ENCODE peak calls at places on chromosomes 4 and X, in four cellular contexts. W is pancreas, U is left ventricle myocardium inferior, S is A549. I is an unnamed sample. For H3K9me3, the result is how much of the 10 kb centered on the place peaks cover.

GRCh38 chr4:83490876-83491450 is 6.1 kb upstream of the ABRAXAS1 start:
- DNase-seq in W (no peak), U (no peak), S (peak), I (no peak)

GRCh38 chr4:98101988-98102387 is 41.3 kb downstream of the STPG2 start:
- DNase-seq in W (no peak), U (no peak), S (no peak), I (no peak)

GRCh38 chrX:69070949-69071650 is 94.2 kb downstream of the PJA1 start:
- DNase-seq in W (no peak), U (peak), S (no peak), I (no peak)

GRCh38 chrX:108001218-108001814 is 19.1 kb upstream of the TEX13B start:
- DNase-seq in W (no peak), U (no peak), S (peak), I (no peak)

GRCh38 chr4:55437356-55437796 is 41.6 kb downstream of the TMEM165 start:
- DNase-seq in W (peak), U (no peak), S (no peak), I (no peak)

GRCh38 chr4:56099378-56099786 is 150.6 kb downstream of the CEP135 start:
- DNase-seq in W (no peak), U (no peak), S (no peak), I (no peak)

GRCh38 chr4:180610317-180610716 is 1632.9 kb upstream of the TENM3 start:
- DNase-seq in W (no peak), U (no peak), S (no peak), I (no peak)

GRCh38 chr4:168693750-168694470 is 197.1 kb downstream of the PALLD start:
- DNase-seq in W (no peak), U (no peak), S (no peak), I (no peak)

GRCh38 chr4:73730854-73731253 is 9.5 kb upstream of the CXCL8 start:
- DNase-seq in W (no peak), U (no peak), S (no peak), I (no peak)

GRCh38 chr4:182143822-182144620 is 99.2 kb upstream of the TENM3 start:
- DNase-seq in W (no peak), U (no peak), S (peak), I (peak)

GRCh38 chr4:155722816-155723499 is 35.9 kb upstream of the GUCY1B1 start:
- DNase-seq in W (no peak), U (no peak), S (no peak), I (no peak)

GRCh38 chr4:61997813-61998212 is 797.7 kb downstream of the ADGRL3 start:
- DNase-seq in W (no peak), U (no peak), S (no peak), I (no peak)

GRCh38 chrX:85244411-85245210 is 820 bp downstream of the ZNF711 start:
- DNase-seq in W (peak), U (no peak), S (peak), I (peak)

GRCh38 chrX:130606415-130606814 is 204.6 kb downstream of the RBMX2 start:
- DNase-seq in W (no peak), U (no peak), S (no peak), I (no peak)

GRCh38 chrX:123975180-123975579 is 13.7 kb downstream of the STAG2 start:
- DNase-seq in W (no peak), U (no peak), S (no peak), I (no peak)

GRCh38 chrX:132740316-132741123 is 217.9 kb downstream of the HS6ST2 start:
- DNase-seq in W (no peak), U (no peak), S (no peak), I (no peak)

GRCh38 chr4:113781439-113782040 is 20.0 kb upstream of the CAMK2D start:
- DNase-seq in W (no peak), U (no peak), S (peak), I (no peak)

GRCh38 chr4:136927172-136927571 is 605.1 kb downstream of the PCDH18 start:
- DNase-seq in W (no peak), U (no peak), S (peak), I (no peak)

GRCh38 chr4:163196904-163197505 is 30.3 kb upstream of the NAF1 start:
- DNase-seq in W (no peak), U (no peak), S (no peak), I (no peak)

GRCh38 chr4:161121451-161121850 is 1042.3 kb downstream of the FSTL5 start:
- DNase-seq in W (no peak), U (no peak), S (no peak), I (no peak)

GRCh38 chr4:1413221-1413663 is 7.0 kb upstream of the NKX1-1 start:
- DNase-seq in W (no peak), U (no peak), S (no peak), I (peak)

GRCh38 chrX:44223150-44223549 is 120.3 kb downstream of the EFHC2 start:
- DNase-seq in W (peak), U (no peak), S (no peak), I (no peak)

DNA sequence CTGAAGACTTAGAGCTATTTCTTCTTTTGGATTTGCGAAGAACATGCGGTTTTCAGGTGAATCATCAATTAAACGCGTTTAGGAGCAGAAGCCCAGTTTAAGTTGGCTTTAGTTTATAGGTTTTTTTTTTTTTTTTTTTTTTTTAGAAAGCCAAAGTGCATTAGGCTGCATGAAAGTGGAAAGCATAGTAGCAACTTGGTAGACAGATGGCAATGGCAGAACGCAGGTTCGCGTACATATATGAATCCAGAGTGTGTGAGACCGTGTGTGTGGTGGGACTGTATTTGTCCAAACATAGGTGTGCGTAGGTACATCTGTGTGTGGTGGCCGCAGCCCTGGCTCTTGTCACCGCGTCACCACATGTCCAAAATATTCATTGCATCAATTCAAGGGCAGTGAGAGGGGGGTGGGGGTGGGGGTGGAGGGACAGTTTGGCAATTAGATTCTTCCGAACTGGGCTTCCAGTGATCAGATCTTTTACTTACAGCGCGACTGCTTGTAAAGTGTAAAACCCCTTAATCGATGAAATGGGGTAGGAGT is 901 bp downstream of the JADE1 start:
- DNase-seq in W (peak), U (peak), S (peak), I (no peak)
- TF ChIP-seq CTCF in W (no peak), U (no peak), S (no peak), I (no peak)

DNA sequence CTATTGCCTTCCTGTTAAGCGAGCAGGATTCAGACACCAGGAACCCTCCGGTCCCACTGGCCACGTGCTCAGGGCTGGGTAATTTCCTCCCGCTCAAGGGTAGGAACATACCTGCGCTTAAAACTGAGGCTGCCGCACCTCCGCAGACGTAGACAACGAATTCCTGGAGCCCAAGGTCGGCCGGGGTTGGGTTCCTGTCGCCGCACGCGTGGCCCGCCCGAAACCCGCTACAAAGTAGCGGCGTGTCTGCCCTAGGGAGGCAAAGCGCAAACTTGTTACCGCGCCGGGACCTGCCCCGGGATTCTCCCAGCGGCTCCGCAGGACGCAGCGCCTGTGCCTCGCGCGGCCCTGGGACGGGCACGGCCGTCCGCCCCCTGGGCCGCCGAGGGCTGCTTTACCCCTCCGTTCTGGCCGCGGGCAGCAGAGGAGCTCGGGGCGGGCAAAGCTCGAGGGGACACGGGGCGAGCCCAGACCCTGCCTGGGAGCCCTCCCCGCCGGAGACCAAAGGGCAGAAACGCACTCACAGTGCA is 341 bp downstream of the ERVMER34-1 start:
- DNase-seq in W (peak), U (no peak), S (peak), I (peak)
- H3K4me3 ChIP-seq in W (peak), U (peak), S (peak), I (peak)

DNA sequence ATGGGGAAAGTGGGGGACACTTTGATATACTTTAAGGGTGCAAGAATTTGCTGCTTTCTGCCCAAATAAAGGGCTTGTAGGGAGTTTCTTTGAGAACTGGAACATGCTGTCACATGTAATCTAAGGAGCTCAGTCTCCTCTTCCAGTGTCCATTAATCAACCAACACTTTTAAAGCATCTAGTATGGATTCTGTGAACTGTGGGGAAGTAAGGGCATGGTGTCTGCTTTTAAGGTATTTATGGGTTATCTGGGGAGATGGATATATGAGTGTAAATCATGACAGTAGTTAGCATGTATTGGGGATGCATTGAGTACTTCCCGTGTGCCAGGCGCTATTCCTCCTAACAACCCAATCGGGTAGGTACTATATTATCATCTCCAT is 151.2 kb downstream of the SPRY1 start:
- DNase-seq in W (no peak), U (no peak), S (no peak), I (no peak)
- H3K9me3 ChIP-seq in W (under half), U (under half), S (under half), I (under half)

GRCh38 chr4:3177905-3178304 is 71.1 kb upstream of the MSANTD1 start:
- DNase-seq in W (no peak), U (no peak), S (no peak), I (no peak)
- TF ChIP-seq CTCF in W (no peak), U (no peak), S (no peak), I (no peak)

DNA sequence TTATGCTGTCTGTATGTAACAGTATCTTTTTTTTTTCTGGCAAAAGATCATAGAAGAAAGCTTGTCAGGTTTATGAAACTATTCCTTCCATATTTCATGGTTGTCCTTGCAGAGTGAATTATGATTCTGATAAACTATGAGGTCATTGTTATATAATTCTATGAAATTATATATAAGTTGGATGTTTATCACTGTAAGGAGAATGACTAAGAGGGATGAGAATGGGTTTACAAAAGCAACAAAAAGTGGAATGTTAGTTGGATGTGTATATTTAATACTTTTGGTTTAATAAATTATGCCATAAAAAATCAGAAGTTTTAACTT is 43.1 kb downstream of the RAPGEF2 start:
- DNase-seq in W (no peak), U (no peak), S (no peak), I (no peak)
- H3K4me3 ChIP-seq in W (no peak), U (no peak), S (no peak), I (no peak)

GRCh38 chr4:30721353-30722091 is 1.4 kb downstream of the PCDH7 start:
- DNase-seq in W (peak), U (peak), S (peak), I (peak)

GRCh38 chr4:30722092-30722915 is 2.1 kb downstream of the PCDH7 start:
- DNase-seq in W (peak), U (peak), S (no peak), I (no peak)

GRCh38 chr4:30720656-30721352 is 635 bp downstream of the PCDH7 start:
- DNase-seq in W (peak), U (peak), S (peak), I (no peak)

GRCh38 chr4:30724217-30724616 is 4.0 kb downstream of the PCDH7 start:
- DNase-seq in W (no peak), U (no peak), S (no peak), I (no peak)

GRCh38 chr4:30722916-30723270 is 2.7 kb downstream of the PCDH7 start:
- DNase-seq in W (no peak), U (no peak), S (no peak), I (no peak)
- H3K9me3 ChIP-seq in W (under half), U (under half), S (under half), I (under half)